ENCODE peak calls at places on chromosome 4, in five cellular contexts. One of them, this sample, is unnamed.
A peak's percentile ranks its signal among the peaks of the same experiment; 100 is the strongest.

GRCh38 chr4:3445829-3446545 is 4.2 kb downstream of the HGFAC start:
- DNase-seq in A549: no peak
- DNase-seq in heart left ventricle: no peak
- DNase-seq in stomach: no peak
- DNase-seq in sigmoid colon: no peak
- DNase-seq in this sample: no peak

GRCh38 chr4:11720292-11720691 is 291.6 kb upstream of the HS3ST1 start:
- DNase-seq in A549: peak; percentile 2
- DNase-seq in heart left ventricle: no peak
- DNase-seq in stomach: no peak
- DNase-seq in sigmoid colon: no peak
- DNase-seq in this sample: no peak

GRCh38 chr4:8182858-8183725 is 16.0 kb upstream of the SH3TC1 start:
- DNase-seq in A549: peak; percentile 53
- DNase-seq in heart left ventricle: peak; percentile 95
- DNase-seq in stomach: peak; percentile 89
- DNase-seq in sigmoid colon: peak; percentile 78
- DNase-seq in this sample: peak; percentile 68

GRCh38 chr4:136864580-136865185 is 667.6 kb downstream of the PCDH18 start:
- DNase-seq in A549: peak; percentile 1
- DNase-seq in heart left ventricle: no peak
- DNase-seq in stomach: no peak
- DNase-seq in sigmoid colon: no peak
- DNase-seq in this sample: peak; percentile 28

GRCh38 chr4:147731611-147732515 is at the start of gene ARHGAP10:
- DNase-seq in A549: peak; percentile 57
- DNase-seq in heart left ventricle: peak; percentile 81
- DNase-seq in stomach: peak; percentile 73
- DNase-seq in sigmoid colon: peak; percentile 92
- DNase-seq in this sample: peak; percentile 68

GRCh38 chr4:82044141-82044993 is 329.4 kb downstream of the HNRNPD start:
- DNase-seq in A549: no peak
- DNase-seq in heart left ventricle: peak; percentile 35
- DNase-seq in stomach: peak; percentile 66
- DNase-seq in sigmoid colon: peak; percentile 71
- DNase-seq in this sample: peak; percentile 78

GRCh38 chr4:152591361-152591760 is 55.5 kb upstream of the FBXW7 start:
- DNase-seq in A549: no peak
- DNase-seq in heart left ventricle: peak; percentile 69
- DNase-seq in stomach: peak; percentile 61
- DNase-seq in sigmoid colon: peak; percentile 85
- DNase-seq in this sample: peak; percentile 46

GRCh38 chr4:912548-913279 is 19.4 kb downstream of the GAK start:
- DNase-seq in A549: no peak
- DNase-seq in heart left ventricle: peak; percentile 18
- DNase-seq in stomach: no peak
- DNase-seq in sigmoid colon: peak; percentile 58
- DNase-seq in this sample: peak; percentile 8

GRCh38 chr4:73021634-73022033 is 47.9 kb downstream of the COX18 start:
- DNase-seq in A549: peak; percentile 17
- DNase-seq in heart left ventricle: no peak
- DNase-seq in stomach: no peak
- DNase-seq in sigmoid colon: no peak
- DNase-seq in this sample: no peak

GRCh38 chr4:132859929-132860328 is 289.2 kb upstream of the PCDH10 start:
- DNase-seq in A549: no peak
- DNase-seq in heart left ventricle: no peak
- DNase-seq in stomach: no peak
- DNase-seq in sigmoid colon: no peak
- DNase-seq in this sample: no peak

GRCh38 chr4:152266831-152267480 is 268.9 kb downstream of the FBXW7 start:
- DNase-seq in A549: no peak
- DNase-seq in heart left ventricle: no peak
- DNase-seq in stomach: no peak
- DNase-seq in sigmoid colon: no peak
- DNase-seq in this sample: no peak

GRCh38 chr4:17082186-17082585 is 183.7 kb upstream of the LDB2 start:
- DNase-seq in A549: no peak
- DNase-seq in heart left ventricle: no peak
- DNase-seq in stomach: no peak
- DNase-seq in sigmoid colon: no peak
- DNase-seq in this sample: no peak

GRCh38 chr4:147479817-147480216 is 1.1 kb upstream of the EDNRA start:
- DNase-seq in A549: no peak
- DNase-seq in heart left ventricle: peak; percentile 46
- DNase-seq in stomach: no peak
- DNase-seq in sigmoid colon: no peak
- DNase-seq in this sample: peak; percentile 9

GRCh38 chr4:40316333-40316781 is 18.8 kb upstream of the CHRNA9 start:
- DNase-seq in A549: no peak
- DNase-seq in heart left ventricle: no peak
- DNase-seq in stomach: no peak
- DNase-seq in sigmoid colon: peak; percentile 44
- DNase-seq in this sample: peak; percentile 40

GRCh38 chr4:2796261-2797187 is 3.6 kb downstream of the SH3BP2 start:
- DNase-seq in A549: no peak
- DNase-seq in heart left ventricle: no peak
- DNase-seq in stomach: peak; percentile 85
- DNase-seq in sigmoid colon: peak; percentile 70
- DNase-seq in this sample: peak; percentile 96

GRCh38 chr4:110681381-110681780 is 58.5 kb upstream of the PITX2 start:
- DNase-seq in A549: no peak
- DNase-seq in heart left ventricle: no peak
- DNase-seq in stomach: no peak
- DNase-seq in sigmoid colon: no peak
- DNase-seq in this sample: no peak

GRCh38 chr4:119135721-119136121 is at the start of gene MYOZ2:
- DNase-seq in A549: no peak
- DNase-seq in heart left ventricle: no peak
- DNase-seq in stomach: no peak
- DNase-seq in sigmoid colon: no peak
- DNase-seq in this sample: no peak

GRCh38 chr4:23888421-23889319 is 1.2 kb downstream of the PPARGC1A start:
- DNase-seq in A549: no peak
- DNase-seq in heart left ventricle: peak; percentile 35
- DNase-seq in stomach: no peak
- DNase-seq in sigmoid colon: peak; percentile 64
- DNase-seq in this sample: peak; percentile 26

GRCh38 chr4:3371038-3371437 is 70.7 kb upstream of the HGFAC start:
- DNase-seq in A549: no peak
- DNase-seq in heart left ventricle: no peak
- DNase-seq in stomach: no peak
- DNase-seq in sigmoid colon: peak; percentile 38
- DNase-seq in this sample: no peak

GRCh38 chr4:6957994-6958393 is 48.4 kb downstream of the TBC1D14 start:
- DNase-seq in A549: no peak
- DNase-seq in heart left ventricle: no peak
- DNase-seq in stomach: no peak
- DNase-seq in sigmoid colon: no peak
- DNase-seq in this sample: no peak

GRCh38 chr4:27381806-27382205 is 521.2 kb downstream of the STIM2 start:
- DNase-seq in A549: no peak
- DNase-seq in heart left ventricle: no peak
- DNase-seq in stomach: no peak
- DNase-seq in sigmoid colon: no peak
- DNase-seq in this sample: no peak

GRCh38 chr4:26622913-26623312 is 39.0 kb downstream of the TBC1D19 start:
- DNase-seq in A549: no peak
- DNase-seq in heart left ventricle: no peak
- DNase-seq in stomach: no peak
- DNase-seq in sigmoid colon: no peak
- DNase-seq in this sample: no peak

GRCh38 chr4:25174674-25175073 is 14.4 kb upstream of the SEPSECS start:
- DNase-seq in A549: no peak
- DNase-seq in heart left ventricle: no peak
- DNase-seq in stomach: no peak
- DNase-seq in sigmoid colon: no peak
- DNase-seq in this sample: no peak

GRCh38 chr4:80751200-80751599 is 279.3 kb upstream of the BMP3 start:
- DNase-seq in A549: no peak
- DNase-seq in heart left ventricle: no peak
- DNase-seq in stomach: no peak
- DNase-seq in sigmoid colon: no peak
- DNase-seq in this sample: no peak

GRCh38 chr4:41060352-41061318 is 153.7 kb downstream of the APBB2 start:
- DNase-seq in A549: no peak
- DNase-seq in heart left ventricle: no peak
- DNase-seq in stomach: no peak
- DNase-seq in sigmoid colon: peak; percentile 89
- DNase-seq in this sample: no peak

GRCh38 chr4:65805936-65806335 is 135.6 kb upstream of the EPHA5 start:
- DNase-seq in A549: no peak
- DNase-seq in heart left ventricle: no peak
- DNase-seq in stomach: no peak
- DNase-seq in sigmoid colon: no peak
- DNase-seq in this sample: no peak

GRCh38 chr4:174926958-174927357 is 8.8 kb downstream of the ADAM29 start:
- DNase-seq in A549: no peak
- DNase-seq in heart left ventricle: no peak
- DNase-seq in stomach: no peak
- DNase-seq in sigmoid colon: no peak
- DNase-seq in this sample: no peak
- H3K4me3 ChIP-seq in A549: no peak overlapping the region
- H3K4me3 ChIP-seq in heart left ventricle: no peak overlapping the region
- H3K4me3 ChIP-seq in stomach: no peak overlapping the region
- H3K4me3 ChIP-seq in sigmoid colon: no peak overlapping the region
- H3K4me3 ChIP-seq in this sample: no peak overlapping the region

DNA sequence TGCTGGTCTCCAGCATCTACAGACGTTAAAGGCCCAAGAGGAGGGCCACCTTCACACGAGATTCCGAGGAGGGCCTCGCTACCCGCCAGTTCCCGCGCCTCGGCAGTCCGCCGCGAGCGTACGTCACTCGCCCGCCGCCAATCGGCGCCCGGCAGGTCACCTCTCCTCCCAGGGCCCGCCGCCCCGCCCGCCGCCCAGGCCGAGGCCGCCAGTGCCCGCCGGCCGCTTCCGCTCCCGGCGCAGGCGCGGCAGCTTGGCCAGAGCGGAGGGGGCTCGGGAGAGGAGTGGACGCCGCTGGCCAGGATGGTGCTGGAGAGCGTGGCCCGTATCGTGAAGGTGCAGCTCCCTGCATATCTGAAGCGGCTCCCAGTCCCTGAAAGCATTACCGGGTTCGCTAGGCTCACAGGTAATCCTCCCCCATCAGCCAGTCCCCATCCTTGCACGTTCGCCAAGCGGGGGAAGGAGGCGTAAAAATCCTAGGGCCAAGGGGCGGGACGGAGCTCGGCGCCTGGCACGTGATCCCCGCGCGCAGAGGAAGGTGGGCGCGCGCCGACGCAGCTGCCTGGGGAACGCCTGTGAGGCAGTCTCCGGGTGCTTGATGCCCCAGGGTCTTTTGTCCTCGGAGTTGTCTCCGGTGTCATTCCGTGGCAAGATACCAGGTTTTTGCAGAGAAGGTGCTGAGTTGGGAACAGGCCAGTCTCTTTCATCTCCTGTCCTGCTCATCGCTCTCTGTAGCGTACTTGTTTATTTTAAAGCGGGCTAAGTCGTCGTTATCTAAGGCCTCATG is at the start of gene CISD2:
- DNase-seq in A549: peak; percentile 67
- DNase-seq in heart left ventricle: peak; percentile 94
- DNase-seq in stomach: peak; percentile 93
- DNase-seq in sigmoid colon: peak; percentile 96
- DNase-seq in this sample: peak; percentile 91
- TF ChIP-seq POLR2A in A549: peak; percentile 79
- TF ChIP-seq POLR2A in heart left ventricle: no peak
- TF ChIP-seq POLR2A in stomach: no peak
- TF ChIP-seq POLR2A in sigmoid colon: peak; percentile 88
- TF ChIP-seq POLR2A in this sample: peak; percentile 78

GRCh38 chr4:186701788-186702187 is 21.9 kb downstream of the FAT1 start:
- DNase-seq in A549: no peak
- DNase-seq in heart left ventricle: no peak
- DNase-seq in stomach: no peak
- DNase-seq in sigmoid colon: no peak
- DNase-seq in this sample: no peak

GRCh38 chr4:186704059-186704458 is 19.6 kb downstream of the FAT1 start:
- DNase-seq in A549: no peak
- DNase-seq in heart left ventricle: no peak
- DNase-seq in stomach: no peak
- DNase-seq in sigmoid colon: no peak
- DNase-seq in this sample: no peak

GRCh38 chr4:186702940-186703339 is 20.7 kb downstream of the FAT1 start:
- DNase-seq in A549: no peak
- DNase-seq in heart left ventricle: no peak
- DNase-seq in stomach: no peak
- DNase-seq in sigmoid colon: no peak
- DNase-seq in this sample: no peak

GRCh38 chr4:186702297-186702696 is 21.4 kb downstream of the FAT1 start:
- DNase-seq in A549: no peak
- DNase-seq in heart left ventricle: no peak
- DNase-seq in stomach: no peak
- DNase-seq in sigmoid colon: no peak
- DNase-seq in this sample: no peak

GRCh38 chr4:186703510-186703909 is 20.1 kb downstream of the FAT1 start:
- DNase-seq in A549: no peak
- DNase-seq in heart left ventricle: no peak
- DNase-seq in stomach: no peak
- DNase-seq in sigmoid colon: no peak
- DNase-seq in this sample: no peak
- H3K4me1 ChIP-seq in A549: peaks cover 33% of the 10 kb centered on the region
- H3K4me1 ChIP-seq in heart left ventricle: peaks cover 12% of the 10 kb centered on the region
- H3K4me1 ChIP-seq in stomach: peaks cover 57% of the 10 kb centered on the region
- H3K4me1 ChIP-seq in sigmoid colon: peaks cover 74% of the 10 kb centered on the region
- H3K4me1 ChIP-seq in this sample: peaks cover 48% of the 10 kb centered on the region

DNA sequence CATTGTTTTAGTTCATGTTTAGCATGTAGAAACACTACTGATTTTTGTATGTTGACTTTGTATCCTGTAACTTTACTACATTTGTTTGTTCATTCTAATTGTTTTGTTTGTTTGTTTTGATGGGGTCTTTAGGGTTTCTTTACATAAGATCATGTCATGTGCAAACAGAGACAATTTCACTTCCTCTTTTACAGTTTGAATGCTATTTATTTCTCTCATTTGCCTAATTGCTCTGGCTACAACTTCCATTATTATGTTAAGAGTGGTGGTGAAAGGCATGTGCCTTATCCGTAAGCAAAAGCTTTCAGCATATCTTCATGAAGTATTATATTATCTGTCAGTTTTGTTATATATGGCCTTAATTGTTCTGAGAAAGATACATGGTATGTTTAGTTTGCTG is 571.1 kb downstream of the PCDH7 start:
- DNase-seq in A549: no peak
- DNase-seq in heart left ventricle: no peak
- DNase-seq in stomach: no peak
- DNase-seq in sigmoid colon: no peak
- DNase-seq in this sample: no peak
- H3K4me3 ChIP-seq in A549: no peak overlapping the region
- H3K4me3 ChIP-seq in heart left ventricle: no peak overlapping the region
- H3K4me3 ChIP-seq in stomach: no peak overlapping the region
- H3K4me3 ChIP-seq in sigmoid colon: no peak overlapping the region
- H3K4me3 ChIP-seq in this sample: no peak overlapping the region

GRCh38 chr4:55398461-55398860 is 2.7 kb downstream of the TMEM165 start:
- DNase-seq in A549: no peak
- DNase-seq in heart left ventricle: no peak
- DNase-seq in stomach: no peak
- DNase-seq in sigmoid colon: no peak
- DNase-seq in this sample: no peak
- TF ChIP-seq POLR2A in A549: no peak
- TF ChIP-seq POLR2A in heart left ventricle: no peak
- TF ChIP-seq POLR2A in stomach: no peak
- TF ChIP-seq POLR2A in sigmoid colon: no peak
- TF ChIP-seq POLR2A in this sample: no peak